ENCODE peak calls at places on chromosomes 13 and 19, in four cellular contexts. G is hepatocyte, C is progenitor cell of endocrine pancreas, F is dorsolateral prefrontal cortex. N is an unnamed sample.

GRCh38 chr19:55419624-55420236 is 12.1 kb upstream of the UBE2S start:
- DNase-seq in F (peak), G (no peak), C (no peak), N (no peak)

GRCh38 chr13:114035583-114036501 is 62.0 kb upstream of the C13orf46 start:
- DNase-seq in F (peak), G (peak), C (no peak), N (no peak)

GRCh38 chr19:3507371-3508120 is 1.4 kb downstream of the FZR1 start:
- DNase-seq in G (peak), F (no peak), C (no peak), N (peak)

GRCh38 chr13:41588899-41589298 is 131.5 kb downstream of the RGCC start:
- DNase-seq in G (no peak), C (no peak), F (no peak), N (no peak)

GRCh38 chr19:51242881-51243280 is 8.0 kb upstream of the SIGLECL1 start:
- DNase-seq in C (no peak), F (no peak), G (no peak), N (no peak)

GRCh38 chr19:51687791-51688664 is 5.1 kb upstream of the SPACA6 start:
- DNase-seq in F (peak), C (no peak), G (peak), N (peak)

GRCh38 chr19:14342809-14343208 is 38.4 kb upstream of the ADGRE5 start:
- DNase-seq in G (no peak), C (no peak), F (no peak), N (no peak)

GRCh38 chr19:30222428-30222873 is 149.7 kb upstream of the ZNF536 start:
- DNase-seq in F (no peak), C (peak), G (peak), N (peak)

GRCh38 chr13:21670883-21671792 is at the start of gene FGF9:
- DNase-seq in G (peak), F (no peak), C (peak), N (peak)

GRCh38 chr13:75910591-75910990 is 274.5 kb downstream of the LMO7 start:
- DNase-seq in F (no peak), G (no peak), C (no peak), N (no peak)

GRCh38 chr19:46624958-46625661 is at the start of gene PTGIR:
- DNase-seq in G (peak), C (no peak), F (no peak), N (peak)

GRCh38 chr19:35462476-35462953 is 14.5 kb downstream of the FFAR2 start:
- DNase-seq in F (no peak), G (no peak), C (no peak), N (no peak)

GRCh38 chr19:49499030-49499670 is 2.9 kb downstream of the RPS11 start:
- DNase-seq in G (no peak), C (no peak), F (no peak), N (no peak)

GRCh38 chr13:39942177-39942900 is 286.9 kb downstream of the COG6 start:
- DNase-seq in F (no peak), C (no peak), G (no peak), N (no peak)

GRCh38 chr19:42323473-42323851 is 2.0 kb upstream of the MEGF8 start:
- DNase-seq in G (no peak), C (no peak), F (no peak), N (no peak)

GRCh38 chr19:30653646-30654386 is 281.6 kb downstream of the ZNF536 start:
- DNase-seq in F (no peak), C (no peak), G (no peak), N (no peak)

GRCh38 chr19:42601811-42602443 is 7.2 kb upstream of the CEACAM8 start:
- DNase-seq in G (peak), C (peak), F (no peak), N (no peak)

GRCh38 chr13:25062479-25062878 is 33.5 kb upstream of the PABPC3 start:
- DNase-seq in C (no peak), G (no peak), F (no peak), N (no peak)
- TF ChIP-seq CTCF in C (no peak), G (no peak), F (no peak), N (no peak)

DNA sequence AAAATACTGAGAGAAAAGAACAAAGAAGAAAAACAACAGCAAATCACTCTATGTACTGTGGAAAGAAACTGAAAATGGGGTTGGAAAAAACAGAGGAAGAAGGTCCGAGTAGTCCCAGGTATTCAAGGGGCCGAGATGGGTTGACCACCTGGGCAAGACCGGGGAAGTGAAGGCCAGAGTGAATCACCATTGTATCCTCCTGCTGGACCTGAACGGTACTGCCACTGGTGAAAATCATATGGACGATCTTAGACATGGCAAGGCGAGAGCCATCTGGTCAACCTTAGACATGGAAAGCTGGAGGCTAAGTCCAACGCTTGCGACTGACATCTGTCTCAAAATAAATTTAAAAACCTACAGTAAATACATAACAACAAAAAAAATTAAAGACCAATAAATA is 44.4 kb upstream of the ZNF91 start:
- DNase-seq in G (no peak), F (no peak), C (no peak), N (no peak)
- TF ChIP-seq CTCF in G (no peak), F (no peak), C (no peak), N (peak)

GRCh38 chr13:46355088-46355468 is 32.0 kb downstream of the RUBCNL start:
- DNase-seq in C (no peak), F (no peak), G (no peak), N (no peak)
- TF ChIP-seq CTCF in C (no peak), F (no peak), G (no peak), N (no peak)

DNA sequence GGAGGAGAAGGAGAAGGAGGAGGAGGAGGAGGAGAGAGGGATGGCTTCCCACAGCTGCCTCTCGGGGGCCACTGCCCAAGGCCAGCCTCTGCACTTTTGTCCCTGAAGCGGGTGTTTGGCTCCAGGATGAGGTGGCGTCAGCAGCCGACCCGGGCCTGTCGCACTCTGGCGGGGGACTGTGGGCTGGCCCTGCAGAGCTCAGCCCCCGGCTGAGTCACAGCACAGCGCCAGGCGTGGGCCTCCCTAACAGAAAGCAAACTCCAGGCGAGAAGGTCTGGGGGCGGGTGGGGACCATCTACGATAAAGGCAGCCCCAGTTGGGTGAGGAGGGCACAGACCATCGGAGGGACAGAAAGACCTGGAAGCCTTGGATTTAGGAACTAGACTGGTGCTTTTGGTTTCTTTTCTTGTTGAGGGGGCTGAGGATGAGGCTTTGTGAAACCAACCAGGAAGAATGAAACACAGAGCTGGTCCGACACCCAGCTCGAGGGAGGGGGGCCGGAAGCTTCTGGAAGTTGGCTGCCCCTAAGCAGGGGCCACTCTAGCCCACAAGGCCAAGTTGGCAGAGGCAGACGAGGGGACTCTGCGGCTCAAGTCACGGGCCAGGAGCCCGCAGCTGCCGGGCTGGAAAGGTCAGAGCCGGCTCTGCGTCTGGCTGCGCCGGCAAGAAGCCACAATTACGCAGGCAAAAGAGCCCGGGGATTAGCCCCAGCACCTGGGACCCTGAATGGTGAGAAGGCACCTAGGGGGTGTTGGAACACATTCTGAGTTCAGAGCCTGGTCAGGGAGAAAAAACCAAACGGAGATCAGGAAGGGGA is 18.2 kb downstream of the LSM4 start:
- DNase-seq in G (peak), F (peak), C (no peak), N (no peak)
- TF ChIP-seq CTCF in G (no peak), F (no peak), C (no peak), N (no peak)

GRCh38 chr19:48363810-48364563 is at the start of the genes SYNGR4 and TMEM143:
- DNase-seq in F (peak), G (peak), C (peak), N (peak)
- TF ChIP-seq CTCF in F (peak), G (no peak), C (no peak), N (no peak)

N was measured in mesothelial cell of epicardium.